ENCODE peak calls at places on chromosomes 5 and 9, in nine cellular contexts. Y, Q, X, H, N, I, K, U and F are unnamed samples.
A peak's percentile ranks its signal among the peaks of the same experiment; 100 is the strongest.

GRCh38 chr5:169701910-169702451 is 64.9 kb downstream of the DOCK2 start:
- DNase-seq in U (no peak), X (no peak), I (no peak), Q (no peak), K (no peak), N (no peak), H (no peak), Y (no peak), F (no peak)

GRCh38 chr9:112971415-112971814 is 40.6 kb downstream of the ZNF883 start:
- DNase-seq in N (no peak), K (no peak), H (peak; percentile 4), Y (no peak), X (no peak), U (no peak), Q (peak; percentile 19), I (peak; percentile 31), F (no peak)

GRCh38 chr5:87266914-87267573 is 639 bp upstream of the RASA1 start:
- DNase-seq in H (no peak), K (no peak), N (no peak), X (no peak), Y (no peak), I (no peak), U (no peak), Q (peak; percentile 5), F (no peak)

GRCh38 chr5:148482697-148483462 is 99.1 kb downstream of the FBXO38 start:
- DNase-seq in Q (peak; percentile 50), K (peak; percentile 36), X (peak; percentile 51), H (peak; percentile 73), U (peak; percentile 34), I (peak; percentile 23), Y (peak; percentile 77), N (no peak), F (peak; percentile 71)

GRCh38 chr5:1265461-1266455 is 29.1 kb downstream of the TERT start:
- DNase-seq in K (no peak), I (no peak), U (no peak), Y (no peak), Q (no peak), X (no peak), N (no peak), H (no peak), F (no peak)

GRCh38 chr9:91166796-91167366 is 194.8 kb downstream of the AUH start:
- DNase-seq in Q (no peak), Y (no peak), N (peak; percentile 42), K (no peak), X (no peak), H (peak; percentile 59), U (no peak), I (no peak), F (no peak)

GRCh38 chr5:37640088-37640487 is 199.8 kb downstream of the GDNF start:
- DNase-seq in N (no peak), K (no peak), Y (no peak), I (no peak), H (no peak), U (no peak), X (no peak), Q (no peak), F (no peak)

GRCh38 chr9:27196383-27196782 is 87.4 kb downstream of the TEK start:
- DNase-seq in N (no peak), Y (no peak), X (no peak), I (no peak), K (no peak), H (no peak), Q (no peak), U (no peak), F (no peak)

GRCh38 chr9:100428871-100429654 is 2.1 kb downstream of the MSANTD3 start:
- DNase-seq in I (no peak), Y (no peak), N (peak; percentile 98), U (no peak), H (no peak), K (no peak), X (no peak), Q (no peak), F (no peak)

GRCh38 chr9:138119202-138120027 is 241.8 kb downstream of the CACNA1B start:
- DNase-seq in I (no peak), Q (no peak), X (no peak), Y (no peak), H (no peak), U (no peak), K (no peak), N (no peak), F (no peak)

GRCh38 chr9:113920872-113921271 is 44.8 kb downstream of the ZNF618 start:
- DNase-seq in X (no peak), I (no peak), Y (peak; percentile 16), H (no peak), Q (no peak), N (no peak), U (no peak), K (no peak), F (no peak)

GRCh38 chr9:91192379-91192775 is 169.3 kb downstream of the AUH start:
- DNase-seq in Q (no peak), K (no peak), U (no peak), N (no peak), H (peak; percentile 90), I (no peak), Y (no peak), X (no peak), F (peak; percentile 48)

GRCh38 chr9:117114768-117115167 is 300.1 kb downstream of the ASTN2 start:
- DNase-seq in Q (no peak), H (no peak), X (no peak), Y (no peak), N (no peak), K (no peak), I (no peak), U (no peak), F (no peak)

GRCh38 chr9:37952731-37953130 is 48.8 kb upstream of the SLC25A51 start:
- DNase-seq in X (no peak), N (peak; percentile 65), Y (no peak), H (no peak), Q (no peak), I (no peak), K (no peak), U (no peak), F (no peak)

GRCh38 chr9:9299134-9299533 is 1313.7 kb downstream of the PTPRD start:
- DNase-seq in U (no peak), N (no peak), Q (no peak), I (no peak), Y (no peak), H (no peak), K (no peak), X (no peak), F (no peak)

GRCh38 chr9:40907657-40908624 is 220.5 kb downstream of the FOXD4L6 start:
- DNase-seq in Q (no peak), H (no peak), Y (no peak), U (no peak), X (no peak), N (no peak), K (no peak), I (no peak), F (no peak)

GRCh38 chr9:91500509-91501011 is 76.9 kb upstream of the NFIL3 start:
- DNase-seq in N (no peak), H (no peak), X (no peak), U (no peak), I (no peak), K (no peak), Q (no peak), Y (no peak), F (peak; percentile 49)

GRCh38 chr5:39452846-39453245 is 28.1 kb upstream of the DAB2 start:
- DNase-seq in Q (no peak), X (no peak), K (no peak), N (peak; percentile 68), Y (no peak), U (no peak), I (no peak), H (no peak), F (no peak)

GRCh38 chr5:77971965-77972544 is 195.9 kb upstream of the TBCA start:
- DNase-seq in K (no peak), Y (no peak), U (no peak), N (no peak), Q (no peak), I (no peak), X (no peak), H (no peak), F (no peak)

GRCh38 chr9:122347348-122348287 is 23.2 kb upstream of the PTGS1 start:
- DNase-seq in I (no peak), Q (peak; percentile 35), K (peak; percentile 45), Y (no peak), N (no peak), X (no peak), H (peak; percentile 55), U (no peak), F (no peak)

GRCh38 chr9:100427366-100428263 is 672 bp downstream of the MSANTD3 start:
- DNase-seq in K (peak; percentile 67), H (peak; percentile 25), I (no peak), Y (no peak), X (peak; percentile 61), N (no peak), Q (no peak), U (peak; percentile 30), F (peak; percentile 66)

GRCh38 chr5:170159101-170159698 is 53.5 kb downstream of the FOXI1 start:
- DNase-seq in N (peak; percentile 59), H (no peak), X (no peak), K (no peak), I (no peak), Q (no peak), Y (no peak), U (no peak), F (no peak)

GRCh38 chr9:111095423-111095822 is 57.2 kb upstream of the LPAR1 start:
- DNase-seq in Y (no peak), Q (no peak), H (no peak), K (no peak), U (no peak), N (no peak), I (no peak), X (no peak), F (no peak)

GRCh38 chr5:142316681-142317080 is 8.1 kb downstream of the SPRY4 start:
- DNase-seq in H (no peak), Y (no peak), X (no peak), U (no peak), N (no peak), I (no peak), K (no peak), Q (no peak), F (no peak)

GRCh38 chr5:151427258-151427657 is 20.1 kb upstream of the SLC36A1 start:
- DNase-seq in I (no peak), U (no peak), X (no peak), N (no peak), Y (no peak), K (no peak), H (peak; percentile 39), Q (peak; percentile 90), F (no peak)

GRCh38 chr5:154465169-154465568 is 12.9 kb downstream of the HAND1 start:
- DNase-seq in H (no peak), I (no peak), K (no peak), N (no peak), U (no peak), X (no peak), Y (no peak), Q (no peak), F (no peak)

GRCh38 chr5:87302061-87302460 is 34.4 kb downstream of the RASA1 start:
- DNase-seq in H (no peak), Q (no peak), Y (no peak), K (no peak), X (no peak), N (no peak), I (no peak), U (no peak), F (no peak)

GRCh38 chr5:148939676-148940075 is 113.3 kb downstream of the ADRB2 start:
- DNase-seq in H (no peak), U (no peak), Y (no peak), K (no peak), Q (no peak), I (no peak), X (no peak), N (peak; percentile 29), F (no peak)

GRCh38 chr9:6955251-6955921 is 197.6 kb downstream of the KDM4C start:
- DNase-seq in I (no peak), H (no peak), N (no peak), K (no peak), X (no peak), Y (no peak), U (no peak), Q (no peak), F (no peak)

GRCh38 chr5:126777257-126777973 is 479 bp downstream of the LMNB1 start:
- DNase-seq in I (no peak), U (peak; percentile 33), X (peak; percentile 65), Q (peak; percentile 51), H (peak; percentile 79), K (peak; percentile 56), Y (peak; percentile 80), N (no peak), F (peak; percentile 85)

GRCh38 chr9:77210116-77210515 is 32.8 kb downstream of the VPS13A start:
- DNase-seq in Y (no peak), X (no peak), U (no peak), K (no peak), N (no peak), Q (no peak), H (no peak), I (no peak), F (no peak)